ENCODE peak calls at places on chromosomes 11 and 22, in seven cellular contexts. One of them, this sample, is unnamed.
A peak's percentile ranks its signal among the peaks of the same experiment; 100 is the strongest.

GRCh38 chr11:1346669-1347390 is 37.4 kb upstream of the TOLLIP start:
- DNase-seq in Caco-2: peak; percentile 31
- DNase-seq in thyroid gland: no peak
- DNase-seq in HCT116: no peak
- DNase-seq in stomach: no peak
- DNase-seq in GM12865: no peak
- DNase-seq in MM.1S: no peak
- DNase-seq in this sample: no peak

GRCh38 chr11:12266943-12267342 is 110.4 kb upstream of the PARVA start:
- DNase-seq in Caco-2: no peak
- DNase-seq in thyroid gland: no peak
- DNase-seq in stomach: no peak
- DNase-seq in GM12865: no peak
- DNase-seq in HCT116: no peak
- DNase-seq in MM.1S: no peak
- DNase-seq in this sample: no peak

GRCh38 chr11:13486926-13487660 is 8.7 kb downstream of the PTH start:
- DNase-seq in MM.1S: no peak
- DNase-seq in Caco-2: peak; percentile 80
- DNase-seq in stomach: peak; percentile 52
- DNase-seq in HCT116: no peak
- DNase-seq in thyroid gland: peak; percentile 69
- DNase-seq in GM12865: peak; percentile 80
- DNase-seq in this sample: no peak

GRCh38 chr11:30603357-30603756 is 17.2 kb upstream of the MPPED2 start:
- DNase-seq in stomach: no peak
- DNase-seq in HCT116: no peak
- DNase-seq in MM.1S: no peak
- DNase-seq in GM12865: no peak
- DNase-seq in thyroid gland: no peak
- DNase-seq in Caco-2: no peak
- DNase-seq in this sample: no peak

GRCh38 chr11:110777765-110778164 is 65.5 kb upstream of the ARHGAP20 start:
- DNase-seq in MM.1S: no peak
- DNase-seq in stomach: peak; percentile 49
- DNase-seq in thyroid gland: peak; percentile 34
- DNase-seq in GM12865: peak; percentile 35
- DNase-seq in Caco-2: no peak
- DNase-seq in HCT116: no peak
- DNase-seq in this sample: peak; percentile 52

GRCh38 chr11:76602431-76602861 is 68.1 kb downstream of the LRRC32 start:
- DNase-seq in MM.1S: no peak
- DNase-seq in stomach: no peak
- DNase-seq in Caco-2: no peak
- DNase-seq in HCT116: no peak
- DNase-seq in GM12865: no peak
- DNase-seq in thyroid gland: no peak
- DNase-seq in this sample: no peak

GRCh38 chr22:42294034-42294985 is 23.9 kb upstream of the TCF20 start:
- DNase-seq in stomach: peak; percentile 38
- DNase-seq in MM.1S: no peak
- DNase-seq in HCT116: no peak
- DNase-seq in GM12865: no peak
- DNase-seq in Caco-2: peak; percentile 64
- DNase-seq in thyroid gland: peak; percentile 77
- DNase-seq in this sample: peak; percentile 23

GRCh38 chr11:26344647-26345046 is 12.7 kb downstream of the ANO3 start:
- DNase-seq in Caco-2: no peak
- DNase-seq in thyroid gland: no peak
- DNase-seq in stomach: no peak
- DNase-seq in MM.1S: no peak
- DNase-seq in GM12865: no peak
- DNase-seq in HCT116: no peak
- DNase-seq in this sample: no peak

GRCh38 chr11:120682866-120683265 is 171.3 kb downstream of the GRIK4 start:
- DNase-seq in MM.1S: no peak
- DNase-seq in Caco-2: peak; percentile 5
- DNase-seq in HCT116: no peak
- DNase-seq in stomach: no peak
- DNase-seq in GM12865: no peak
- DNase-seq in thyroid gland: no peak
- DNase-seq in this sample: no peak

GRCh38 chr22:37492428-37493344 is 6.5 kb upstream of the MFNG start:
- DNase-seq in MM.1S: peak; percentile 44
- DNase-seq in Caco-2: no peak
- DNase-seq in HCT116: no peak
- DNase-seq in GM12865: peak; percentile 59
- DNase-seq in thyroid gland: no peak
- DNase-seq in stomach: no peak
- DNase-seq in this sample: no peak

GRCh38 chr22:34045311-34045710 is 125.0 kb upstream of the LARGE1 start:
- DNase-seq in stomach: no peak
- DNase-seq in MM.1S: no peak
- DNase-seq in Caco-2: no peak
- DNase-seq in thyroid gland: no peak
- DNase-seq in HCT116: no peak
- DNase-seq in GM12865: no peak
- DNase-seq in this sample: no peak

GRCh38 chr11:8683115-8683807 is 669 bp downstream of the RPL27A start:
- DNase-seq in thyroid gland: peak; percentile 24
- DNase-seq in Caco-2: no peak
- DNase-seq in GM12865: peak; percentile 56
- DNase-seq in stomach: no peak
- DNase-seq in HCT116: no peak
- DNase-seq in MM.1S: peak; percentile 34
- DNase-seq in this sample: no peak

GRCh38 chr22:19181786-19182471 is 3.4 kb upstream of the SLC25A1 start:
- DNase-seq in HCT116: no peak
- DNase-seq in GM12865: no peak
- DNase-seq in stomach: no peak
- DNase-seq in Caco-2: no peak
- DNase-seq in MM.1S: no peak
- DNase-seq in thyroid gland: no peak
- DNase-seq in this sample: no peak

GRCh38 chr11:11587122-11587521 is 34.7 kb downstream of the GALNT18 start:
- DNase-seq in MM.1S: no peak
- DNase-seq in thyroid gland: no peak
- DNase-seq in HCT116: no peak
- DNase-seq in stomach: no peak
- DNase-seq in Caco-2: no peak
- DNase-seq in GM12865: no peak
- DNase-seq in this sample: no peak

GRCh38 chr22:30876925-30877553 is 91.5 kb downstream of the MORC2 start:
- DNase-seq in GM12865: no peak
- DNase-seq in thyroid gland: peak; percentile 54
- DNase-seq in MM.1S: no peak
- DNase-seq in stomach: no peak
- DNase-seq in HCT116: no peak
- DNase-seq in Caco-2: peak; percentile 3
- DNase-seq in this sample: no peak

GRCh38 chr11:61496602-61497400 is 11.7 kb upstream of the LRRC10B start:
- DNase-seq in stomach: no peak
- DNase-seq in HCT116: no peak
- DNase-seq in Caco-2: no peak
- DNase-seq in MM.1S: no peak
- DNase-seq in thyroid gland: no peak
- DNase-seq in GM12865: no peak
- DNase-seq in this sample: no peak

GRCh38 chr11:75389276-75389605 is 10.1 kb upstream of the RPS3 start:
- DNase-seq in HCT116: no peak
- DNase-seq in thyroid gland: no peak
- DNase-seq in Caco-2: no peak
- DNase-seq in GM12865: no peak
- DNase-seq in MM.1S: no peak
- DNase-seq in stomach: no peak
- DNase-seq in this sample: no peak

GRCh38 chr11:1923201-1923956 is 3.9 kb downstream of the TNNT3 start:
- DNase-seq in HCT116: no peak
- DNase-seq in MM.1S: no peak
- DNase-seq in Caco-2: peak; percentile 7
- DNase-seq in thyroid gland: no peak
- DNase-seq in GM12865: no peak
- DNase-seq in stomach: no peak
- DNase-seq in this sample: no peak

GRCh38 chr22:38871360-38872171 is 450 bp downstream of the CBX6 start:
- DNase-seq in stomach: peak; percentile 25
- DNase-seq in HCT116: no peak
- DNase-seq in GM12865: no peak
- DNase-seq in MM.1S: peak; percentile 33
- DNase-seq in thyroid gland: peak; percentile 31
- DNase-seq in Caco-2: no peak
- DNase-seq in this sample: no peak

GRCh38 chr11:109015283-109015682 is 350.4 kb downstream of the DDX10 start:
- DNase-seq in MM.1S: no peak
- DNase-seq in Caco-2: no peak
- DNase-seq in stomach: no peak
- DNase-seq in GM12865: no peak
- DNase-seq in thyroid gland: no peak
- DNase-seq in HCT116: no peak
- DNase-seq in this sample: no peak
- H3K4me3 ChIP-seq in MM.1S: no peak overlapping the region
- H3K4me3 ChIP-seq in Caco-2: no peak overlapping the region
- H3K4me3 ChIP-seq in stomach: no peak overlapping the region
- H3K4me3 ChIP-seq in GM12865: no peak overlapping the region
- H3K4me3 ChIP-seq in thyroid gland: no peak overlapping the region
- H3K4me3 ChIP-seq in HCT116: no peak overlapping the region
- H3K4me3 ChIP-seq in this sample: no peak overlapping the region

DNA sequence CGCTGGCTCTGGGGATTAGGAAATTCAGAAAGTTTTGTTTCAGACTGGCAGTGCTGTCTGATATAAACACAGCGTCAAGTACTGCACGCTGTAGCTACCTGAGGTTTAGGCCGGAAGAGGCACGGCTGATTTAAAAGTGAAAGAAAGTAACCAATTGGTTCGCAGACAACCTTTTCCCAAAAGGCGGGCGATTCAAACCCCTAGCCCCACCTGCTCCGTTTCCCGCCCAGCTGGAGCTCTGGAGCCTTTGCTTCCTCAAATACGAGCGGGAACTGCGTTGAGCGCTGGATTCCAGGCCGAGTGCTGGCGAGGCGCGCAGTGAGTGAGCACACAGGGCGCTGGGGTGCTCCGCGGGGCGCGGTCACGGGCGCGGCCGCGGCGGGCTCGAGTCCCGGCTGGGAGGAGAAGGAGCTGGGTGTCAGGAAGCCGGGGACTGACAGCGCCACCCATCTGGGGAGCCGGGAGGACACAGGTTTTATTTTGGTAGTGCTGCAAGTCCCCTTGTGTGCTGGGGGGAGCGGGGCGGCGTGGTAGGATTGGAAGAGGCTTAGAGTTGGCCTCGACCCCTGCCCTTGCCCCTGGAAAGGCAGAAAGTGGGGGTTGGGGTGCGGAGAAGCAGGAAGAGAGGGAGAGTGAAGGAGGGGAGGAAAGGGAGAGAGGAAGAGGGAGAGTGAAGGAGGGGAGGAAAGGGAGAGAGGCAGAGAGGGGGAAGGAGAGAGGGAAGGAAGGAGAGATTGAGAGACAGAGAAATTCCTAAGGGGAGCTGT is 2.1 kb downstream of the FAM111A start:
- DNase-seq in thyroid gland: peak; percentile 78
- DNase-seq in MM.1S: peak; percentile 95
- DNase-seq in HCT116: peak; percentile 86
- DNase-seq in stomach: peak; percentile 76
- DNase-seq in Caco-2: peak; percentile 94
- DNase-seq in GM12865: peak; percentile 93
- DNase-seq in this sample: peak; percentile 67
- TF ChIP-seq CTCF in thyroid gland: no peak
- TF ChIP-seq CTCF in MM.1S: peak; percentile 49
- TF ChIP-seq CTCF in HCT116: peak; percentile 35
- TF ChIP-seq CTCF in stomach: no peak
- TF ChIP-seq CTCF in Caco-2: no peak
- TF ChIP-seq CTCF in GM12865: peak; percentile 22
- TF ChIP-seq CTCF in this sample: no peak

GRCh38 chr11:66910016-66910415 is 48.2 kb downstream of the PC start:
- DNase-seq in thyroid gland: no peak
- DNase-seq in HCT116: no peak
- DNase-seq in stomach: no peak
- DNase-seq in GM12865: no peak
- DNase-seq in Caco-2: no peak
- DNase-seq in MM.1S: no peak
- DNase-seq in this sample: no peak

GRCh38 chr11:66912963-66913362 is 45.2 kb downstream of the PC start:
- DNase-seq in HCT116: no peak
- DNase-seq in stomach: no peak
- DNase-seq in thyroid gland: no peak
- DNase-seq in MM.1S: no peak
- DNase-seq in Caco-2: no peak
- DNase-seq in GM12865: no peak
- DNase-seq in this sample: no peak

GRCh38 chr11:66912361-66912760 is 45.8 kb downstream of the PC start:
- DNase-seq in GM12865: no peak
- DNase-seq in MM.1S: no peak
- DNase-seq in Caco-2: no peak
- DNase-seq in stomach: no peak
- DNase-seq in HCT116: no peak
- DNase-seq in thyroid gland: no peak
- DNase-seq in this sample: no peak

GRCh38 chr11:66909181-66909580 is 49.0 kb downstream of the PC start:
- DNase-seq in thyroid gland: no peak
- DNase-seq in GM12865: no peak
- DNase-seq in MM.1S: no peak
- DNase-seq in stomach: no peak
- DNase-seq in Caco-2: no peak
- DNase-seq in HCT116: no peak
- DNase-seq in this sample: no peak

GRCh38 chr11:66910669-66911068 is 47.5 kb downstream of the PC start:
- DNase-seq in Caco-2: no peak
- DNase-seq in GM12865: no peak
- DNase-seq in stomach: no peak
- DNase-seq in HCT116: no peak
- DNase-seq in MM.1S: no peak
- DNase-seq in thyroid gland: no peak
- DNase-seq in this sample: no peak
- H3K4me3 ChIP-seq in Caco-2: no peak overlapping the region
- H3K4me3 ChIP-seq in GM12865: no peak overlapping the region
- H3K4me3 ChIP-seq in stomach: no peak overlapping the region
- H3K4me3 ChIP-seq in HCT116: no peak overlapping the region
- H3K4me3 ChIP-seq in MM.1S: no peak overlapping the region
- H3K4me3 ChIP-seq in thyroid gland: no peak overlapping the region
- H3K4me3 ChIP-seq in this sample: no peak overlapping the region

DNA sequence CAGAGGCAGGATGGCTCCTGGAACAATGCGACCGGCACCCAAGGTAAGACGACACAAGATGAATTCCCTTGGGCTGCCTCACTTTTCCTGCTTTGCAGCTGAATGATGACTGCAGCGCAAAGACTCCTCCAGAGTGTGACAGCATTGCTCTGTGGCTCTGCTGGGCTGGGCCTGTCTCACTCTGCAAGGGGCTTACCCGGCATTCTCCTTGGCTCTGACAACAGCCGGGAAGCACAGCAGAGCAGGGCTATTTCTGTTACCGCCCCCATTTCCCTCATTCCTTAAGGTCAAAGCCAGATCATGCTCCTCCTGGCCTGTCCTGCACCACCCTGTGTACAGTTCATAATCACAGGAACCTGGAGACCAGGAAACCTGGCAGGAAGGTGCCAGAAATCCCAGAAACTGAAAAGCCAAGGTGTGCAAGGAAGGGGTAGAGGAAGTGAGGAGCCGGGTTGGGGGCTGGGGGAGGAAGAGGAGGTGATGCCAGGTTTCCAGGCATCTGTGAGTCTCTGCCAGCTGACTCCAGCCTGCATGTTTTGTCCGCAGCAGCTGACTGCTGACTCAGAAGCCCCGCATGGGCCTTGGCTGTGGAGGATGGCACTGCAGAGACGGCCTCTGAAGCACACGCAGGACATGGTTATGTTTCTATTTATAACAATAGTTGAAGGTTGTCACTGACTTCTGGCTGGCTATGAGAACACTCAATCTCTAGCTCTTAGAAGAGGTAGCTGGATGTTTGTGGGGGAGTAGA is 113.6 kb downstream of the MICAL3 start:
- DNase-seq in stomach: no peak
- DNase-seq in thyroid gland: peak; percentile 87
- DNase-seq in HCT116: no peak
- DNase-seq in MM.1S: peak; percentile 31
- DNase-seq in GM12865: no peak
- DNase-seq in Caco-2: no peak
- DNase-seq in this sample: no peak
- TF ChIP-seq CTCF in stomach: no peak
- TF ChIP-seq CTCF in thyroid gland: peak; percentile 36
- TF ChIP-seq CTCF in HCT116: no peak
- TF ChIP-seq CTCF in MM.1S: no peak
- TF ChIP-seq CTCF in GM12865: peak; percentile 4
- TF ChIP-seq CTCF in Caco-2: peak; percentile 27
- TF ChIP-seq CTCF in this sample: peak; percentile 29

This sample was measured in LNCaP clone FGC.